ENCODE peak calls at places on chromosomes 2 and 18, in ten cellular contexts. G is spleen, M is PC-9, H is tibial artery, D is lower lobe of right lung, J is prostate gland, K is mammary epithelial cell, P is breast epithelium, X is HCT116, F is astrocyte. Z is an unnamed sample.

GRCh38 chr18:74526478-74526877 is 7.8 kb upstream of the CNDP1 start:
- DNase-seq in G (no peak), M (no peak), H (no peak), D (no peak), J (no peak), K (no peak), P (no peak), X (no peak), F (no peak), Z (no peak)

GRCh38 chr2:88481937-88482336 is 29.4 kb upstream of the FOXI3 start:
- DNase-seq in G (no peak), M (no peak), H (no peak), D (no peak), J (no peak), K (peak; percentile 49), P (no peak), X (no peak), F (no peak), Z (no peak)

GRCh38 chr18:26803643-26804042 is 61.9 kb downstream of the AQP4 start:
- DNase-seq in G (no peak), M (no peak), H (no peak), D (no peak), J (no peak), K (no peak), P (no peak), X (no peak), F (no peak), Z (no peak)

GRCh38 chr18:77191241-77191751 is 58.4 kb upstream of the GALR1 start:
- DNase-seq in G (no peak), M (no peak), H (no peak), D (no peak), J (no peak), K (no peak), P (no peak), X (no peak), F (peak; percentile 84), Z (no peak)

GRCh38 chr18:28267878-28268625 is 91.1 kb upstream of the CDH2 start:
- DNase-seq in G (no peak), M (no peak), H (no peak), D (no peak), J (no peak), K (peak; percentile 32), P (no peak), X (no peak), F (peak; percentile 80), Z (no peak)

GRCh38 chr2:211836409-211836808 is 702.2 kb downstream of the ERBB4 start:
- DNase-seq in G (no peak), M (no peak), H (no peak), D (no peak), J (no peak), K (peak; percentile 8), P (no peak), X (no peak), F (no peak), Z (no peak)

GRCh38 chr2:3627500-3628100 is 30.4 kb upstream of the ALLC start:
- DNase-seq in G (peak; percentile 29), M (no peak), H (peak; percentile 15), D (no peak), J (no peak), K (no peak), P (no peak), X (no peak), F (no peak), Z (no peak)

GRCh38 chr18:21672868-21673267 is 31.7 kb downstream of the ABHD3 start:
- DNase-seq in G (no peak), M (peak; percentile 62), H (no peak), D (no peak), J (peak; percentile 5), K (peak; percentile 90), P (peak; percentile 54), X (peak; percentile 93), F (peak; percentile 56), Z (peak; percentile 67)

GRCh38 chr18:55433688-55434087 is 154.3 kb downstream of the TCF4 start:
- DNase-seq in G (no peak), M (no peak), H (no peak), D (no peak), J (no peak), K (no peak), P (no peak), X (no peak), F (no peak), Z (no peak)

GRCh38 chr2:99031481-99031880 is 95.5 kb upstream of the CRACDL start:
- DNase-seq in G (no peak), M (no peak), H (no peak), D (no peak), J (no peak), K (no peak), P (no peak), X (no peak), F (no peak), Z (no peak)

GRCh38 chr18:49548266-49548665 is 13.6 kb upstream of the LIPG start:
- DNase-seq in G (no peak), M (peak; percentile 36), H (no peak), D (no peak), J (no peak), K (no peak), P (no peak), X (peak; percentile 22), F (peak; percentile 90), Z (peak; percentile 28)

DNA sequence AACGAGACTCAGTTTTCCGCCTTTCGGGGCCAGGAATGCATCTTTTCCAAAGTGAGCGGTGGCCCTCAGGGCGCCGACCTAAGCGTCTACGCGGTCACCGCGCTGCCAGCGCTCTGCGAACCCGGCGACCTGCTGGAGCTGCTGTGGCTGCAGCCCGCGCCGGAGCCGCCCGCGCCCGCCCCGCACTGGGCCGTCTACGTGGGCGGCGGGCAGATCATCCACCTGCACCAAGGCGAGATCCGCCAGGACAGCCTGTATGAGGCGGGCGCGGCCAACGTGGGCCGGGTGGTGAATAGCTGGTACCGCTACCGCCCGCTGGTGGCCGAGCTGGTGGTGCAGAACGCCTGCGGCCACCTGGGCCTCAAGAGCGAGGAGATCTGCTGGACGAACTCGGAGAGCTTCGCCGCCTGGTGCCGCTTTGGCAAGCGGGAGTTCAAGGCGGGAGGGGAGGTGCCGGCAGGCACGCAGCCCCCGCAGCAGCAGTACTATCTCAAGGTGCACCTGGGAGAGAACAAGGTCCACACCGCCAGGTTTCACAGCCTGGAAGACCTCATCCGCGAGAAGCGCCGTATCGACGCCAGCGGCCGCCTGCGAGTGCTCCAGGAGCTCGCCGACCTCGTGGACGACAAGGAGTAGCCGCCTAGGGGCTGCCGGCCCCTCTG is 1.8 kb downstream of the LRATD1 start:
- DNase-seq in G (peak; percentile 72), M (peak; percentile 70), H (peak; percentile 70), D (peak; percentile 90), J (peak; percentile 92), K (peak; percentile 86), P (peak; percentile 82), X (no peak), F (peak; percentile 61), Z (no peak)
- TF ChIP-seq CTCF in G (no peak), M (peak; percentile 51), H (peak; percentile 61), D (peak; percentile 76), J (peak; percentile 76), K (peak; percentile 90), P (peak; percentile 78), X (no peak), F (peak; percentile 28), Z (peak; percentile 81)

DNA sequence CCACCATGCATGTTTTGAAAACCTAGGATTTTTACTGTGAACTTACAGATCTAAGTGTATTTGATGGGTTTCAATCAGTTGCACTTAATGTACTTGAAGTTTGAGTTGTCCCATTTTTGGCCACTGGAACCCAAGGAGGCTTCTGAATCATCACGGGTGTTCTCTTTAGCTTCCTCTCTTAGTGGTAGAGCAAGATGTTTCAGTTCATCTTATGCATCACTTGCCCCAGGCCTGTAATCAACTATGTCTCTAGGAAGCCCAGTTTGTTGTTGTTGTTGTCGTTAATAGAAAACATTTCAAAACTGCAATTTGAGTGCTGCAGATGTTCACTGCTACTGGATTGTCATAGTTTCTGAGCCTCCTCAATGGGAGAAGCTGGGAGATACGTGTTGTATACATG is 97.0 kb downstream of the FHOD3 start:
- DNase-seq in G (no peak), M (peak; percentile 17), H (no peak), D (no peak), J (no peak), K (peak; percentile 48), P (no peak), X (no peak), F (no peak), Z (no peak)
- H3K9me3 ChIP-seq in G (peaks cover 29% of the 10 kb centered on the region), M (no peaks in the 10 kb centered on the region), H (no peaks in the 10 kb centered on the region), D (peaks cover 16% of the 10 kb centered on the region), J (no peaks in the 10 kb centered on the region), K (no peaks in the 10 kb centered on the region), P (peaks cover 28% of the 10 kb centered on the region), X (no peaks in the 10 kb centered on the region), F (no peaks in the 10 kb centered on the region), Z (peaks cover 11% of the 10 kb centered on the region)

GRCh38 chr2:236533343-236533742 is 36.3 kb upstream of the ACKR3 start:
- DNase-seq in G (no peak), M (no peak), H (no peak), D (no peak), J (no peak), K (no peak), P (no peak), X (no peak), F (no peak), Z (no peak)

GRCh38 chr2:236535024-236535423 is 34.6 kb upstream of the ACKR3 start:
- DNase-seq in G (no peak), M (no peak), H (no peak), D (no peak), J (no peak), K (peak; percentile 59), P (no peak), X (no peak), F (peak; percentile 95), Z (no peak)

GRCh38 chr2:236531991-236532390 is 37.6 kb upstream of the ACKR3 start:
- DNase-seq in G (no peak), M (no peak), H (no peak), D (no peak), J (peak; percentile 16), K (peak; percentile 55), P (no peak), X (no peak), F (no peak), Z (no peak)

GRCh38 chr2:236530512-236530911 is 39.1 kb upstream of the ACKR3 start:
- DNase-seq in G (no peak), M (no peak), H (no peak), D (no peak), J (no peak), K (no peak), P (no peak), X (no peak), F (no peak), Z (no peak)

GRCh38 chr2:236531205-236531604 is 38.4 kb upstream of the ACKR3 start:
- DNase-seq in G (no peak), M (no peak), H (no peak), D (no peak), J (no peak), K (no peak), P (no peak), X (no peak), F (no peak), Z (no peak)
- H3K4me1 ChIP-seq in G (peaks cover 5% of the 10 kb centered on the region), M (no peaks in the 10 kb centered on the region), H (no peaks in the 10 kb centered on the region), D (no peaks in the 10 kb centered on the region), J (no peaks in the 10 kb centered on the region), K (peaks cover 14% of the 10 kb centered on the region), P (no peaks in the 10 kb centered on the region), X (no peaks in the 10 kb centered on the region), F (peaks cover 13% of the 10 kb centered on the region), Z (no peaks in the 10 kb centered on the region)

DNA sequence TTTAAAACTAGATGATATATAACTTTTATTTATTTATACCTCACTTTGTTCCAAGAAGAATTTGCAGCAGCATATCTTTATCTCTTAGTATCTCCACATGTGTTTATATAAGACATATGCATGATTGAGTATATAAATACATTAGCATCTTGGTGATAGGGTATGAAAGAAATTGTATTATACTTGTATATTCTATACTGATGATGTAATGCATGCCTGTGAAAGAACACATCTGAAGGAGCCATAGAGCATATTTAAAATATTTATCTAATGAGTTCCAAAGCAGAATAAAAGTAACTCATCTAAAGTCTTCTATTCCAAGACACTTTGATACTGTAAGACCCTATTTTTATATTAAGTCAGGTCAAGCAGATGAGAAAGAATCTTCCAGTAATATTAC is 76.9 kb downstream of the DTNB start:
- DNase-seq in G (no peak), M (no peak), H (no peak), D (no peak), J (no peak), K (no peak), P (no peak), X (no peak), F (peak; percentile 51), Z (no peak)
- TF ChIP-seq CTCF in G (no peak), M (no peak), H (no peak), D (no peak), J (no peak), K (no peak), P (no peak), X (no peak), F (no peak), Z (no peak)

Z was measured in ascending aorta.